ENCODE peak calls at places on chromosomes 11 and 22, in five cellular contexts. One of them, this sample, is unnamed.

GRCh38 chr22:26667140-26667539 is 9.8 kb downstream of the MIAT start:
- DNase-seq in Karpas-422: no peak
- DNase-seq in K562: no peak
- DNase-seq in endodermal cell: no peak
- DNase-seq in mammary epithelial cell: no peak
- DNase-seq in this sample: no peak

GRCh38 chr22:23183107-23183698 is 2.9 kb downstream of the BCR start:
- DNase-seq in Karpas-422: no peak
- DNase-seq in mammary epithelial cell: peak
- DNase-seq in K562: peak
- DNase-seq in endodermal cell: peak
- DNase-seq in this sample: no peak

GRCh38 chr11:132590554-132590953 is 941.7 kb downstream of the OPCML start:
- DNase-seq in mammary epithelial cell: no peak
- DNase-seq in K562: no peak
- DNase-seq in endodermal cell: no peak
- DNase-seq in Karpas-422: no peak
- DNase-seq in this sample: no peak

GRCh38 chr11:111077938-111078337 is 167.6 kb upstream of the POU2AF2 start:
- DNase-seq in K562: no peak
- DNase-seq in mammary epithelial cell: peak
- DNase-seq in endodermal cell: no peak
- DNase-seq in Karpas-422: no peak
- DNase-seq in this sample: no peak

GRCh38 chr11:111733009-111733408 is 33.2 kb downstream of the PPP2R1B start:
- DNase-seq in Karpas-422: no peak
- DNase-seq in mammary epithelial cell: peak
- DNase-seq in K562: no peak
- DNase-seq in endodermal cell: no peak
- DNase-seq in this sample: no peak

GRCh38 chr11:11724994-11725393 is 103.2 kb upstream of the GALNT18 start:
- DNase-seq in mammary epithelial cell: peak
- DNase-seq in endodermal cell: no peak
- DNase-seq in Karpas-422: no peak
- DNase-seq in K562: no peak
- DNase-seq in this sample: no peak

GRCh38 chr11:93668171-93668570 is 6.7 kb downstream of the CEP295 start:
- DNase-seq in K562: no peak
- DNase-seq in mammary epithelial cell: no peak
- DNase-seq in endodermal cell: no peak
- DNase-seq in Karpas-422: no peak
- DNase-seq in this sample: no peak

GRCh38 chr11:70913715-70914231 is 338.6 kb downstream of the SHANK2 start:
- DNase-seq in Karpas-422: no peak
- DNase-seq in K562: no peak
- DNase-seq in mammary epithelial cell: no peak
- DNase-seq in endodermal cell: peak
- DNase-seq in this sample: no peak

GRCh38 chr11:61699737-61700160 is 19.6 kb downstream of the DAGLA start:
- DNase-seq in K562: no peak
- DNase-seq in mammary epithelial cell: no peak
- DNase-seq in Karpas-422: no peak
- DNase-seq in endodermal cell: no peak
- DNase-seq in this sample: no peak

GRCh38 chr11:125348141-125348651 is 147.9 kb downstream of the FEZ1 start:
- DNase-seq in K562: no peak
- DNase-seq in endodermal cell: no peak
- DNase-seq in Karpas-422: no peak
- DNase-seq in mammary epithelial cell: no peak
- DNase-seq in this sample: no peak

GRCh38 chr11:76823481-76824028 is 37.2 kb upstream of the ACER3 start:
- DNase-seq in K562: peak
- DNase-seq in Karpas-422: no peak
- DNase-seq in endodermal cell: peak
- DNase-seq in mammary epithelial cell: peak
- DNase-seq in this sample: no peak

GRCh38 chr22:29205598-29206371 is at the start of gene EMID1:
- DNase-seq in mammary epithelial cell: no peak
- DNase-seq in endodermal cell: peak
- DNase-seq in Karpas-422: no peak
- DNase-seq in K562: peak
- DNase-seq in this sample: no peak

GRCh38 chr11:12577746-12578644 is 96.2 kb upstream of the TEAD1 start:
- DNase-seq in Karpas-422: no peak
- DNase-seq in K562: peak
- DNase-seq in endodermal cell: no peak
- DNase-seq in mammary epithelial cell: no peak
- DNase-seq in this sample: no peak

GRCh38 chr11:100632970-100633452 is 54.1 kb upstream of the ARHGAP42 start:
- DNase-seq in Karpas-422: no peak
- DNase-seq in endodermal cell: no peak
- DNase-seq in K562: no peak
- DNase-seq in mammary epithelial cell: no peak
- DNase-seq in this sample: no peak

GRCh38 chr11:22432331-22433065 is 94.3 kb downstream of the SLC17A6 start:
- DNase-seq in K562: no peak
- DNase-seq in Karpas-422: no peak
- DNase-seq in endodermal cell: peak
- DNase-seq in mammary epithelial cell: no peak
- DNase-seq in this sample: no peak
- H3K9ac ChIP-seq in K562: no peak
- H3K9ac ChIP-seq in Karpas-422: no peak
- H3K9ac ChIP-seq in endodermal cell: no peak
- H3K9ac ChIP-seq in mammary epithelial cell: no peak
- H3K9ac ChIP-seq in this sample: no peak

GRCh38 chr11:119728226-119728626 is 774 bp downstream of the NECTIN1 start:
- DNase-seq in mammary epithelial cell: no peak
- DNase-seq in Karpas-422: no peak
- DNase-seq in K562: no peak
- DNase-seq in endodermal cell: peak
- DNase-seq in this sample: no peak

GRCh38 chr11:119727523-119728081 is 1.4 kb downstream of the NECTIN1 start:
- DNase-seq in mammary epithelial cell: no peak
- DNase-seq in endodermal cell: peak
- DNase-seq in Karpas-422: no peak
- DNase-seq in K562: peak
- DNase-seq in this sample: no peak

GRCh38 chr11:119726150-119726553 is 2.8 kb downstream of the NECTIN1 start:
- DNase-seq in Karpas-422: no peak
- DNase-seq in K562: no peak
- DNase-seq in endodermal cell: peak
- DNase-seq in mammary epithelial cell: no peak
- DNase-seq in this sample: no peak

GRCh38 chr11:119724956-119725355 is 4.0 kb downstream of the NECTIN1 start:
- DNase-seq in mammary epithelial cell: no peak
- DNase-seq in K562: no peak
- DNase-seq in endodermal cell: no peak
- DNase-seq in Karpas-422: no peak
- DNase-seq in this sample: no peak

DNA sequence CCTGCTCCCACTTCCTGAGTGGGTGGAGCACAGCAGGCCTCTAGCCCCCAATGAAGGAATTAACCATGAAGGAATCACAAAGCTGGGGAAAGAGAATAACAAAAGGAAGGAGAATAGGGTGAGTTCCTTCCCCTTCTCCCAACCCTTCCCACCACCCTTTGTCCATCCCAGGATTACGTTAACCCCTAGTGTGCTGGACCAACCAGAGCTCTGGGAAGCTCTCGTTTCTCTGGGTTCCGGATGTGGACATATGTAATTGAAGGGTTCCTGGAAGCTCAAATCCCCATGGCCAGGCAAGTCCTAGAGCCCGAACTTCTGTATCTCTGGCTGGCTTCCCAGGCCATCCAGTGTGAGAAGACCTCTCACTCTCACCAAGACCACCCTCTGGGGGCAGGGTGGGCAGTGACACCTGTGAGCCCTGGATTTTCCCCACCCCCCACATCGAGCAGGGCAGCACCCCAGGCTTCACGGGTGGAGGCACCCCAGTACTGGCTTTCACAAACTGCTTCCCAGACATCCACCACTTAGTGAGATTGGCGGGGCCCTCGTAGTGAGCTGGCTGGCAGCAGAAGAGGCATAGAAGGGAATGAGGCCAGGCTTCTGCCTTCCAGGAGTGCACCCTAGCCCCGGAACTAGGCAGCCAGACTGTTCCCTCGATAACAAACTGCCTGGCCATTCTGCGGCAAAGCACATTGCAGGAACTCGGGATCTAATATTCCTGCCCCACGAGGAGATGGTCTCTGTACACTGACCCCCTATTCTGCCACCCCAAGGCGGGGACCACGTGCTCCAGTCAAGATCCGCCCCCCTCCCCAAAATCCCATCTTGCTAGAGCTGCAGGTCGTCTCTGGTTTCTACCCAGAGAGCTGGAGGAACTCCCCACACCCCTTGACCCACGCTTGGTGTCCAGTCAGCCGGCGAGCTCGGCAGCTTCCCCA is 2.1 kb downstream of the NECTIN1 start:
- DNase-seq in mammary epithelial cell: no peak
- DNase-seq in endodermal cell: peak
- DNase-seq in Karpas-422: no peak
- DNase-seq in K562: no peak
- DNase-seq in this sample: no peak
- H3K27ac ChIP-seq in mammary epithelial cell: peak
- H3K27ac ChIP-seq in endodermal cell: no peak
- H3K27ac ChIP-seq in Karpas-422: no peak
- H3K27ac ChIP-seq in K562: no peak
- H3K27ac ChIP-seq in this sample: no peak

GRCh38 chr22:24434472-24435322 is 7.3 kb downstream of the ADORA2A start:
- DNase-seq in endodermal cell: peak
- DNase-seq in mammary epithelial cell: no peak
- DNase-seq in Karpas-422: peak
- DNase-seq in K562: no peak
- DNase-seq in this sample: no peak
- H3K9ac ChIP-seq in endodermal cell: no peak
- H3K9ac ChIP-seq in mammary epithelial cell: no peak
- H3K9ac ChIP-seq in Karpas-422: peak
- H3K9ac ChIP-seq in K562: no peak
- H3K9ac ChIP-seq in this sample: no peak

GRCh38 chr11:102527701-102528100 is 2.8 kb downstream of the MMP7 start:
- DNase-seq in endodermal cell: no peak
- DNase-seq in mammary epithelial cell: no peak
- DNase-seq in Karpas-422: no peak
- DNase-seq in K562: no peak
- DNase-seq in this sample: no peak
- H3K27ac ChIP-seq in endodermal cell: no peak
- H3K27ac ChIP-seq in mammary epithelial cell: no peak
- H3K27ac ChIP-seq in Karpas-422: no peak
- H3K27ac ChIP-seq in K562: no peak
- H3K27ac ChIP-seq in this sample: no peak

GRCh38 chr11:66081505-66081904 is 11.4 kb downstream of the PACS1 start:
- DNase-seq in Karpas-422: peak
- DNase-seq in mammary epithelial cell: peak
- DNase-seq in endodermal cell: no peak
- DNase-seq in K562: peak
- DNase-seq in this sample: no peak
- H3K9ac ChIP-seq in Karpas-422: peak
- H3K9ac ChIP-seq in mammary epithelial cell: no peak
- H3K9ac ChIP-seq in endodermal cell: no peak
- H3K9ac ChIP-seq in K562: no peak
- H3K9ac ChIP-seq in this sample: no peak

GRCh38 chr11:65586676-65587075 is 8.9 kb downstream of the KCNK7 start:
- DNase-seq in Karpas-422: no peak
- DNase-seq in mammary epithelial cell: no peak
- DNase-seq in K562: no peak
- DNase-seq in endodermal cell: peak
- DNase-seq in this sample: no peak

GRCh38 chr11:65585396-65586246 is 9.8 kb downstream of the EHBP1L1 start:
- DNase-seq in mammary epithelial cell: no peak
- DNase-seq in K562: no peak
- DNase-seq in Karpas-422: no peak
- DNase-seq in endodermal cell: no peak
- DNase-seq in this sample: no peak

GRCh38 chr11:65584102-65584501 is 8.2 kb downstream of the EHBP1L1 start:
- DNase-seq in endodermal cell: no peak
- DNase-seq in mammary epithelial cell: no peak
- DNase-seq in K562: no peak
- DNase-seq in Karpas-422: no peak
- DNase-seq in this sample: no peak

GRCh38 chr11:65584723-65585171 is 8.9 kb downstream of the EHBP1L1 start:
- DNase-seq in mammary epithelial cell: no peak
- DNase-seq in K562: no peak
- DNase-seq in endodermal cell: peak
- DNase-seq in Karpas-422: no peak
- DNase-seq in this sample: no peak

DNA sequence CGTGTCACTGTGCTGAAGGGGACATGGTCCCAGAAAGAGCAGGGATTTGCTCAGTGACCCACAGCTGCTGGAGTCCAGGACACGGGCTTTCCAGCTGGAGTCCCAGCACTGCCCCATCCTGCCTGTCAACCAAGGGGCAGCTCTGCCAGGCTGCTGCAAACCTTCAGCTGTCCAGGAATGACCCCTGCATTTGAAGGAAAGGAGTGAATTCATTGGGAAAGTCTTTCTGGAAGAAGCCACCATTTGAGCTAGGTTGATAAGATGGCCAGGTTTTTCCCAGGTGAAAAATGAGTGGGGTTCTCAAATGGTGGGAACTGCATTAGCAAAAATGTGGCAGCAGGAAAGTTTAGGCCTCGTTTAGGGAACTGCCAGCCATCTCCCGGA is 9.4 kb downstream of the KCNK7 start:
- DNase-seq in mammary epithelial cell: no peak
- DNase-seq in endodermal cell: no peak
- DNase-seq in K562: no peak
- DNase-seq in Karpas-422: no peak
- DNase-seq in this sample: no peak
- H3K27ac ChIP-seq in mammary epithelial cell: no peak
- H3K27ac ChIP-seq in endodermal cell: no peak
- H3K27ac ChIP-seq in K562: no peak
- H3K27ac ChIP-seq in Karpas-422: no peak
- H3K27ac ChIP-seq in this sample: no peak

DNA sequence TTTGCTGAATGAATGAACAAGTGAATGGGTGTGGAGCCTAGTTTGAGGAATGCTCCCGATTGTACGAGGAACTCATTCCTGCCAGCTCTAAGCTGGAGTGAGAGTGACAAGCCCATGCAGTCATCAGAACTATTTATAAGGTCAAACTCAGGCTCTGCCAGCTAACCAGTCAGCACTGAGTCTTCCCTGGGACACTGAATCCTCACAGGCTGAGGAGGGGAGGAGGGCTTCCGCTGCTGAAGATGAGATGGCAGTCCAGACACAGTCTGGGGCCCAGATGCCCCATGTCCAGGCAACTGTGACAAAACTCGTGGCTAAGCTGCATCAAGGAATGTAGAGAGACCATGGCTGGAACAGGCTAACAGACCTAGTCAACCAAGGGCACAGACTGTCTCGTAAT is 4.0 kb downstream of the LRP4 start:
- DNase-seq in Karpas-422: no peak
- DNase-seq in mammary epithelial cell: peak
- DNase-seq in endodermal cell: no peak
- DNase-seq in K562: peak
- DNase-seq in this sample: no peak
- H3K9ac ChIP-seq in Karpas-422: no peak
- H3K9ac ChIP-seq in mammary epithelial cell: no peak
- H3K9ac ChIP-seq in endodermal cell: no peak
- H3K9ac ChIP-seq in K562: no peak
- H3K9ac ChIP-seq in this sample: no peak

DNA sequence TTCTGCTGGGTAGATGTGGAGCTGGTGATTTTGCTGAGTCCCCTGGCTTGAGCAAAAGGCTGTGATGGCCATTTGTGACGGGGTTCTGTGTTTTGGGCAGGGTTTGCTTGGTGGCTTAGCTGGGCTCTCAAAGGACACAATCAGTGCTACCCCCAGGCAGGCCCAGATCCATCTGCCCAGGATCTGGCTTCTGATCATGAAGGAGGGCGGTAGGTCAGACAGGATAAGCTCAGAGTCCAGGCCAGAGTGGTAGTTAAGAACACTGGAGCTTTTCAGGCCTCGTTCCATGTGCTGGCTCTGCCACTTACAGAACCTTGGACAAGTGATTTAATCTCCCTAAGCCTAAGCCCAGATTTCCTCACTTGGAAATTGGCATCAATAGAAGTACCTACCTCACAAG is 36.2 kb downstream of the UBASH3B start:
- DNase-seq in K562: no peak
- DNase-seq in mammary epithelial cell: no peak
- DNase-seq in Karpas-422: no peak
- DNase-seq in endodermal cell: no peak
- DNase-seq in this sample: no peak
- H3K27ac ChIP-seq in K562: no peak
- H3K27ac ChIP-seq in mammary epithelial cell: no peak
- H3K27ac ChIP-seq in Karpas-422: peak
- H3K27ac ChIP-seq in endodermal cell: peak
- H3K27ac ChIP-seq in this sample: no peak

This sample was measured in SK-N-MC.